ENCODE peak calls at places on chromosomes 1 and 21, in eight cellular contexts. K is psoas muscle; O is CD4-positive, alpha-beta memory T cell; W is pancreas; M is left lung; J is CD8-positive, alpha-beta T cell; D is colonic mucosa; P is cardiac muscle cell. F is an unnamed sample. For H3K4me1, the result is how much of the 10 kb centered on the place peaks cover.

GRCh38 chr1:10208537-10208936 is 1.8 kb upstream of the KIF1B start:
- DNase-seq in K (no peak), O (no peak), W (no peak), M (no peak), J (no peak), D (no peak), P (no peak), F (no peak)

GRCh38 chr1:172537366-172537765 is 4.4 kb downstream of the SUCO start:
- DNase-seq in K (no peak), O (no peak), W (no peak), M (no peak), J (no peak), D (no peak), P (no peak), F (no peak)

GRCh38 chr1:1200876-1201810 is 5.2 kb downstream of the TNFRSF18 start:
- DNase-seq in K (peak), O (peak), W (no peak), M (peak), J (peak), D (peak), P (peak), F (peak)

GRCh38 chr1:217027403-217028080 is 304.3 kb upstream of the ESRRG start:
- DNase-seq in K (no peak), O (no peak), W (no peak), M (no peak), J (no peak), D (no peak), P (no peak), F (no peak)

GRCh38 chr1:203289281-203289981 is 15.9 kb upstream of the BTG2 start:
- DNase-seq in K (no peak), O (peak), W (peak), M (peak), J (peak), D (peak), P (no peak), F (no peak)

GRCh38 chr21:18252686-18253085 is 8.1 kb downstream of the CHODL start:
- DNase-seq in K (no peak), O (no peak), W (no peak), M (peak), J (no peak), D (no peak), P (no peak), F (no peak)

GRCh38 chr1:96978867-96979266 is 257.3 kb downstream of the PTBP2 start:
- DNase-seq in K (no peak), O (no peak), W (no peak), M (no peak), J (no peak), D (no peak), P (no peak), F (no peak)

GRCh38 chr1:222369991-222370910 is 177.7 kb downstream of the HHIPL2 start:
- DNase-seq in K (no peak), O (no peak), W (no peak), M (peak), J (no peak), D (no peak), P (peak), F (no peak)

GRCh38 chr1:47191940-47192457 is 2.2 kb upstream of the PDZK1IP1 start:
- DNase-seq in K (peak), O (no peak), W (no peak), M (no peak), J (no peak), D (peak), P (no peak), F (no peak)

GRCh38 chr1:10905841-10906655 is 106.4 kb upstream of the TARDBP start:
- DNase-seq in K (peak), O (no peak), W (no peak), M (no peak), J (no peak), D (no peak), P (no peak), F (no peak)

GRCh38 chr1:18246543-18246942 is 138.9 kb downstream of the IGSF21 start:
- DNase-seq in K (no peak), O (no peak), W (no peak), M (no peak), J (no peak), D (no peak), P (no peak), F (no peak)

GRCh38 chr1:244436336-244437102 is 15.2 kb downstream of the ADSS2 start:
- DNase-seq in K (no peak), O (no peak), W (no peak), M (no peak), J (no peak), D (no peak), P (peak), F (no peak)

GRCh38 chr1:91826248-91826647 is 59.7 kb downstream of the TGFBR3 start:
- DNase-seq in K (no peak), O (no peak), W (no peak), M (no peak), J (no peak), D (no peak), P (no peak), F (no peak)

GRCh38 chr1:201476670-201477344 is 7.8 kb upstream of the PHLDA3 start:
- DNase-seq in K (no peak), O (no peak), W (no peak), M (no peak), J (no peak), D (no peak), P (no peak), F (peak)

DNA sequence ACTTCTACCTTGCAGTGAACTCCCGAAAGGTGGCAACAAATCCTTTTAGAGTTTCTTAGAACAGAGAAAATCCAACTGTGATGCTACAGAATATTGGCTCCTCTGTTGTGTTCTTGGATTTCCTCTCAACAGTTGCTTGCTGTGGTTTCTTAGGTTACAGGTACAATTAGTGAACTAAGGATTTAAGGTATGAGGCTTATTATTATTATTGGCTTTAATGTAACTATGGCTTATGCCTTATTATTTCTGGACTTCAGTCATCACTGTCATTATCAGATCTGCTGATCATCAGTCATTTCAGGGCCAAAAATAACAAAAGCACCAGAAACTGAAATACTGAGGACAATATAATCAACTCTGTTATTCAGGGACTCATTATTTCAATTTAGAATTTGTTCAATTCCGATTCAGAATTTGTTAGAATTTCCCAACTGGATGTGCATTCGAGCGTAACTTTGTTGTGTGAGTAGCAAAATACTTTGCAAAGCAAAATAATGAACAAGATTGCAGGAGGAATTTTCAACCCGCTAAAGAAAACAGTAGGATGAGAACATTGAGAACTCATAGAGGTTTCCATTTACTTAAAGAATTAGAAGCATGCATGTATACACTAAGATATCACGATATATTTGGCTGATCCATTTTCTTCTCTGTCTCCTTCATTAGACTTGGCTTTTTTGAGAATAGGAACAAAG is 65.5 kb upstream of the AK4 start:
- DNase-seq in K (no peak), O (no peak), W (no peak), M (no peak), J (no peak), D (no peak), P (no peak), F (no peak)
- H3K4me3 ChIP-seq in K (no peak), O (no peak), W (no peak), M (no peak), J (no peak), D (no peak), P (no peak), F (no peak)

GRCh38 chr21:43921602-43921978 is 56.6 kb downstream of the AGPAT3 start:
- DNase-seq in K (no peak), O (peak), W (no peak), M (peak), J (peak), D (no peak), P (no peak), F (no peak)
- H3K4me1 ChIP-seq in K (half or more), O (half or more), W (under half), M (under half), J (under half), D (under half), P (under half), F (under half)

GRCh38 chr1:59444520-59444919 is 147.6 kb downstream of the FGGY start:
- DNase-seq in K (no peak), O (no peak), W (no peak), M (no peak), J (no peak), D (no peak), P (no peak), F (no peak)

GRCh38 chr1:59442492-59442891 is 145.6 kb downstream of the FGGY start:
- DNase-seq in K (no peak), O (no peak), W (no peak), M (no peak), J (no peak), D (no peak), P (no peak), F (no peak)

GRCh38 chr1:59443355-59443754 is 146.5 kb downstream of the FGGY start:
- DNase-seq in K (no peak), O (no peak), W (no peak), M (no peak), J (no peak), D (no peak), P (peak), F (no peak)

GRCh38 chr1:59446257-59446901 is 149.5 kb downstream of the FGGY start:
- DNase-seq in K (no peak), O (no peak), W (no peak), M (no peak), J (no peak), D (no peak), P (peak), F (peak)

GRCh38 chr1:59445040-59445439 is 148.1 kb downstream of the FGGY start:
- DNase-seq in K (peak), O (no peak), W (no peak), M (no peak), J (no peak), D (no peak), P (peak), F (peak)
- H3K27ac ChIP-seq in K (peak), O (no peak), W (no peak), M (peak), J (no peak), D (no peak), P (no peak), F (peak)

GRCh38 chr1:44246806-44247205 is 33.5 kb downstream of the DMAP1 start:
- DNase-seq in K (no peak), O (no peak), W (no peak), M (no peak), J (no peak), D (no peak), P (no peak), F (no peak)
- H3K4me3 ChIP-seq in K (no peak), O (no peak), W (no peak), M (no peak), J (no peak), D (no peak), P (no peak), F (no peak)

GRCh38 chr1:42002220-42002619 is 83.5 kb upstream of the HIVEP3 start:
- DNase-seq in K (no peak), O (no peak), W (peak), M (no peak), J (no peak), D (no peak), P (no peak), F (no peak)
- H3K4me1 ChIP-seq in K (under half), O (under half), W (under half), M (under half), J (under half), D (under half), P (under half), F (under half)

DNA sequence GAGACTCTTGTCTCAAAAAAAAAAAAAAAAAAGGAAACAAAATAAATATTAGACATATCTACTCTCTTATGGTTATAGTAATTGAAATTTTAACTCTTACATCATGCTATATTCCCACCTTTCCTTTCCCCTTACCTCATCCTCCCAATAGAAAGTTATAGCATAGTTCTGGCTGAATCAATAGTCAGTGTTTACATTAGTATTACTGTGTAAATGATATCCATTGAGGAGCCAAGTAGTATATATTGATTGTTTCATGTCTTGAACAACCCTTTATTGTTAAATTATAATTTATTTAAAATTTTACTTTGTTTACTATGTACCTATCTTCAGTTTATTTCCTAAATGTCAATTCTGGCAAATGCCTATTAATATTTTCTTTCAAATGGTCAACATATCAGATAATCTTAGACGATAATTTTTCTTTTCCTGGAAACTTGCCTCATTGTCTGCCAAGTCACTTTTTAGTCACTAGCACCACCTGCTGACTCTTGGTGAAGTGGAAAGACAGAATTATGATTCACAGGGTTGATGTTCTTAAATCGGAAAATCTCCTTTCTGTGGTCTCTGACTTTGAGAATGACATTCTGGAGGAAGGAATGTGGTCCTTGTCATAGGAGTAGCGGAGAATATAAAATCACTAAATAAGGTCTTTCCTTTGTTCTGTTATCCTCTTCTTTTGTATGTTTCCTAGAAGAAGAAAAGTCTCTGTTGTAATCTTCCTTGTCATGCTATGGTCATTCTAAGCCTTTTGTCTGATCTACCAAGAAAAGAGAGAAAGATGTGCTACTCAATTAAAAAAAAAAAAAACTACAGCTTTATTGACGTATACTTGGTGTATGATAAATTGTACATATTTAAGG is 8.6 kb downstream of the HJV start:
- DNase-seq in K (no peak), O (peak), W (no peak), M (no peak), J (peak), D (peak), P (peak), F (no peak)
- H3K27ac ChIP-seq in K (peak), O (no peak), W (no peak), M (no peak), J (no peak), D (no peak), P (no peak), F (no peak)

GRCh38 chr1:26705788-26706237 is 10.0 kb downstream of the ARID1A start:
- DNase-seq in K (no peak), O (no peak), W (no peak), M (no peak), J (no peak), D (no peak), P (peak), F (no peak)
- H3K4me3 ChIP-seq in K (peak), O (peak), W (no peak), M (no peak), J (no peak), D (no peak), P (no peak), F (no peak)

GRCh38 chr1:117590273-117590925 is 15.4 kb upstream of the TENT5C start:
- DNase-seq in K (no peak), O (no peak), W (peak), M (no peak), J (no peak), D (peak), P (no peak), F (no peak)
- H3K4me1 ChIP-seq in K (under half), O (under half), W (under half), M (under half), J (under half), D (under half), P (under half), F (under half)